ENCODE peak calls at places on chromosomes 2 and 18, in nine cellular contexts. Z is sigmoid colon, U is K562, M is transverse colon, J is HepG2, A is vagina, E is H1, V is Panc1, H is spleen. R is an unnamed sample.

GRCh38 chr2:46818141-46818552 is 97.5 kb downstream of the MCFD2 start:
- DNase-seq in Z (peak; percentile 93), U (no peak), M (peak; percentile 26), J (no peak), A (no peak), E (no peak), V (no peak), H (peak; percentile 79), R (no peak)

GRCh38 chr2:70456594-70457495 is 96.8 kb downstream of the TGFA start:
- DNase-seq in Z (no peak), U (no peak), M (no peak), J (no peak), A (peak; percentile 69), E (no peak), V (no peak), H (no peak), R (no peak)

GRCh38 chr2:85868837-85869236 is 20.0 kb downstream of the ST3GAL5 start:
- DNase-seq in Z (no peak), U (no peak), M (no peak), J (no peak), A (no peak), E (no peak), V (no peak), H (no peak), R (no peak)

GRCh38 chr2:144230452-144231085 is 289.4 kb downstream of the ZEB2 start:
- DNase-seq in Z (no peak), U (no peak), M (no peak), J (no peak), A (no peak), E (no peak), V (no peak), H (no peak), R (no peak)

GRCh38 chr2:75820693-75821092 is 110.0 kb upstream of the GCFC2 start:
- DNase-seq in Z (no peak), U (no peak), M (no peak), J (no peak), A (no peak), E (no peak), V (no peak), H (no peak), R (no peak)

GRCh38 chr2:127415593-127416485 is 2.4 kb upstream of the PROC start:
- DNase-seq in Z (no peak), U (peak; percentile 80), M (peak; percentile 89), J (no peak), A (no peak), E (no peak), V (no peak), H (peak; percentile 95), R (peak; percentile 47)

GRCh38 chr2:16014041-16014787 is 73.9 kb downstream of the MYCN start:
- DNase-seq in Z (no peak), U (no peak), M (peak; percentile 55), J (no peak), A (no peak), E (no peak), V (no peak), H (no peak), R (no peak)

GRCh38 chr18:25284861-25285574 is 66.9 kb downstream of the ZNF521 start:
- DNase-seq in Z (no peak), U (no peak), M (no peak), J (no peak), A (no peak), E (no peak), V (no peak), H (no peak), R (no peak)

GRCh38 chr2:1855150-1855549 is 110.8 kb upstream of the PXDN start:
- DNase-seq in Z (no peak), U (no peak), M (no peak), J (no peak), A (no peak), E (no peak), V (no peak), H (no peak), R (no peak)

GRCh38 chr2:119253760-119254600 is 30.3 kb downstream of the STEAP3 start:
- DNase-seq in Z (no peak), U (no peak), M (no peak), J (no peak), A (no peak), E (no peak), V (no peak), H (no peak), R (no peak)

GRCh38 chr2:11899264-11899818 is 152.9 kb downstream of the LPIN1 start:
- DNase-seq in Z (no peak), U (no peak), M (no peak), J (no peak), A (peak; percentile 70), E (no peak), V (no peak), H (no peak), R (no peak)

GRCh38 chr18:59846814-59847490 is 52.8 kb upstream of the PMAIP1 start:
- DNase-seq in Z (peak; percentile 65), U (no peak), M (peak; percentile 80), J (no peak), A (no peak), E (no peak), V (no peak), H (no peak), R (no peak)

GRCh38 chr2:10400568-10400977 is 47.6 kb downstream of the ODC1 start:
- DNase-seq in Z (peak; percentile 79), U (no peak), M (peak; percentile 33), J (no peak), A (no peak), E (no peak), V (no peak), H (peak; percentile 84), R (peak; percentile 93)

GRCh38 chr2:174334278-174334715 is 457 bp upstream of the SP9 start:
- DNase-seq in Z (no peak), U (no peak), M (no peak), J (no peak), A (no peak), E (no peak), V (no peak), H (no peak), R (no peak)

GRCh38 chr2:151802315-151802714 is 25.9 kb downstream of the ARL5A start:
- DNase-seq in Z (no peak), U (no peak), M (no peak), J (no peak), A (no peak), E (no peak), V (no peak), H (no peak), R (no peak)

DNA sequence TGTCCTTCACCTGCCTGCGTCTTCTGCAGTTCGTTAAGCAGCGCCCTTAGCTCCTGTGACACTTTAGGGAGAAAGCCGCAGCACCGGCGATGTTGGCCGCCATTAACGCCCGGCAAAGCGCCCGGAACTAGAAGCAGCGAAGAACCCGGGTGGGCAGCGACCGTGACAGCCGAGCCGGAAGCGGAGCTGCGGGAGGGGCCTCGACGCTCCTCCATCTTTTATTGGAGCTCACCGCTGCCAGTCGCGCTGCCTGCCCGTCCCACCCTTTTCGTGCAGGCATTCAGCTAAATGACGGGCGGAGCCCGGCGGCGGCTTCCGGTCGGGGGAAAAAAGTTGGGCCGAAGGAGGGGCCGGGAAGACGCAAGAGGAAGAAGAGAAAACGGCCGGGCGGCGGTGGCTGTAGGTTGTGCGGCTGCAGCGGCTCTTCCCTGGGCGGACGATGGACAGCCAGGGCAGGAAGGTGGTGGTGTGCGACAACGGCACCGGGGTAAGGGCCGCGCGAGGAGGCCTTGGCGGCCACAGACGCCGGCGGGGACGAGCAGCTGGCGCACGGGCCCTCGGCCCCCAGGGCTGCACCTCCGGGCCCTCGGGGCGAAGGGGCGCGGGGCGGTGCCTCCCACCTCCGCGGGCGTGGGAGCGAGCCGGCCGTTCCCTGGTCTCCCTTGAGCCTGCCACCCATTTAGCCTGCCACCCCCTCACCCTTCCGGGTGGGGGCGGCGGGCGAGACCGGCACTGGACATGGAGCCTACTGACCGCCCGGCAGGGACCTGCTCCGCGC is at the start of gene ACTR2:
- DNase-seq in Z (peak; percentile 98), U (peak; percentile 90), M (peak; percentile 98), J (peak; percentile 95), A (peak; percentile 95), E (peak; percentile 82), V (peak; percentile 83), H (peak; percentile 99), R (peak; percentile 86)
- TF ChIP-seq POLR2AphosphoS5 in Z (peak; percentile 84), U (peak; percentile 84), M (peak; percentile 88), J (peak; percentile 96), A (peak; percentile 84), E (peak; percentile 50), V (peak; percentile 88), H (peak; percentile 90), R (peak; percentile 92)

DNA sequence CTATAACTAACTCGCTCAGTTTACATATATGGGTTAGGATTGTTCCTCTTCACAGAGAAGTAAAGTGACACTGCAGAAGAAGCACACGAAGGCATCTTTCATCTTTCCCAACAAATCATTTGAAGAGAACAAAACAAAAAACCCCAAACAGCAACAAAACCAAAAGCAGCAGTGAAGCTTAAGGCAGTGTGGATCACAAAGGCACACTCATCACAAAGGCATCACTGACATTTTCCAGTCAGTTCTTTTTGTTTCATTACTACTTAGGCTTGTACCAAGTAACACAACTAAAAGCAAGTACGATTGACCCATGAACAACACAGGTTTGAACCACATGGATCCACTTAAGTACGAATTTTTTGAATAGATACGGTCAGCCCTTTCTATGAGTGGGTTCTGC is 75.7 kb downstream of the RNF152 start:
- DNase-seq in Z (no peak), U (no peak), M (no peak), J (no peak), A (no peak), E (no peak), V (no peak), H (no peak), R (no peak)
- TF ChIP-seq POLR2AphosphoS5 in Z (no peak), U (no peak), M (no peak), J (no peak), A (no peak), E (no peak), V (no peak), H (no peak), R (no peak)

GRCh38 chr2:233700028-233700635 is 7.4 kb downstream of the UGT1A6 start:
- DNase-seq in Z (no peak), U (no peak), M (peak; percentile 31), J (peak; percentile 56), A (no peak), E (no peak), V (no peak), H (no peak), R (no peak)
- TF ChIP-seq POLR2AphosphoS5 in Z (no peak), U (no peak), M (no peak), J (no peak), A (peak; percentile 43), E (no peak), V (peak; percentile 32), H (no peak), R (no peak)

DNA sequence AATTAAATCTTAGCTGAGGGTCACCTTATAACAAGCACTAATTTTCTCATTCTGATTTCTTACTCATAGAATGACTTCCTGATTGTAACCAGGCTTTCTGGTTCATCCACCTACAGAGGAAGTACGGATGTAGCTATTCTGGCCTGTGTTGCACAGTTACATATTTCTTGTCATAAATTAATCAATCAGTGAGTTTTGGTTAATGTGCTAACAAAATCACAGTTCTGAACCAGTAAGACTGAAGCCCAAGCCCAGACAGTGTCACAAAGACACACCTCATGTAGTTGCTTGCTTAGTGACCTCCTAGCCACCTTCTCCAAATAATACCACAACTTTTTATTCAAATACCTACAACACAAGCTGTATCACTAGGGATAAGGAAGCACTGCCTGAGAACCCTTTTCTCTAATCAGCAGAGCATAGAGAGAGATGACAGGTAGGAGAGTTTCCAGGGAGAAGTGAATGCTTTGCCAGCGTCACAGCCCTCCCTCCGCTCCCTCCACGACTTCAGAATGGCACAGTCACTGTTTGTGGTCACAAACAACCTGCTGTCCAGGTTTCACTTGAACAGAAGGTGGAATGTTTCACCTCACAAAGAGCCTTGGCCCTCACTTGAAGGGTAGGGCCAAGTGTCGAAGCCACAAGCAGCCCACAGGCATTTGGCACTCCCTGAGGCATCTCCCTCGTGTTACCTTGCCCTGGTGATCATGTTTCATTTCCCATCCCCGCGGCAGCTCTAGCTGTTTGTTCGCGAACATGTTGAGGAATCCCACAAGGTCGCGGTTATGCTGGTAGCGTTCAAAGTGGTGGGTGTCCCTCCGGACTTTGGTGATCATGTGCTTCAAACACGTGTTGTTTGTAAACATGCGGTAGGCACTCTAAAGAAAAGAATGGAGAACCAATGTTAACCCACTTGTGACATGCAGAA is 120.8 kb upstream of the STK17B start:
- DNase-seq in Z (no peak), U (no peak), M (no peak), J (peak; percentile 12), A (no peak), E (no peak), V (no peak), H (no peak), R (no peak)
- TF ChIP-seq POLR2AphosphoS5 in Z (no peak), U (no peak), M (no peak), J (no peak), A (no peak), E (no peak), V (no peak), H (no peak), R (no peak)

R was measured in HL-60.